ENCODE peak calls at places on chromosome 9, in eight cellular contexts. Y is fibroblast of pulmonary artery; A is activated CD8-positive, alpha-beta T cell treated with anti-CD3 and anti-CD28 coated beads, Interleukin-2, amount 10 ng/mL, durations not matched to agents 7 days and 5 days; V is NCI-H2171 treated with DMSO at 0.1 percent for 48 hours; G is stimulated activated CD4-positive, alpha-beta T cell treated with anti-CD3 and anti-CD28 coated beads, Interleukin-12 subunit alpha, Interleukin-12 subunit beta, amount 100 ng/mL, for 4 hours; J is IMR-90; Q is AG09309; R is GM03348. C is an unnamed sample.

GRCh38 chr9:137477778-137478612 is 18.9 kb upstream of the NSMF start:
- DNase-seq in Y (no peak), A (no peak), V (no peak), G (no peak), J (no peak), Q (no peak), R (no peak), C (no peak)

GRCh38 chr9:16825364-16825763 is 45.1 kb downstream of the BNC2 start:
- DNase-seq in Y (peak; percentile 31), A (no peak), V (no peak), G (no peak), J (peak; percentile 73), Q (peak; percentile 33), R (peak; percentile 29), C (no peak)

GRCh38 chr9:96320749-96321280 is 18.8 kb upstream of the HSD17B3 start:
- DNase-seq in Y (no peak), A (no peak), V (no peak), G (no peak), J (no peak), Q (no peak), R (no peak), C (no peak)

GRCh38 chr9:1207681-1208080 is 157.5 kb downstream of the DMRT2 start:
- DNase-seq in Y (peak; percentile 20), A (no peak), V (no peak), G (no peak), J (peak; percentile 66), Q (peak; percentile 84), R (peak; percentile 65), C (no peak)

GRCh38 chr9:132994410-132995120 is 16.1 kb downstream of the GFI1B start:
- DNase-seq in Y (peak; percentile 58), A (peak; percentile 45), V (no peak), G (no peak), J (peak; percentile 57), Q (no peak), R (peak; percentile 60), C (no peak)

GRCh38 chr9:129166962-129167557 is 11.0 kb downstream of the IER5L start:
- DNase-seq in Y (peak; percentile 73), A (peak; percentile 35), V (no peak), G (no peak), J (peak; percentile 80), Q (no peak), R (peak; percentile 94), C (no peak)

GRCh38 chr9:22141906-22142305 is 132.8 kb upstream of the CDKN2B start:
- DNase-seq in Y (peak; percentile 92), A (no peak), V (no peak), G (no peak), J (peak; percentile 18), Q (no peak), R (no peak), C (no peak)

GRCh38 chr9:38311382-38312270 is 80.9 kb upstream of the ALDH1B1 start:
- DNase-seq in Y (peak; percentile 9), A (no peak), V (no peak), G (no peak), J (no peak), Q (no peak), R (peak; percentile 31), C (no peak)

GRCh38 chr9:86642721-86643120 is 288.5 kb upstream of the TUT7 start:
- DNase-seq in Y (no peak), A (no peak), V (no peak), G (no peak), J (no peak), Q (no peak), R (no peak), C (no peak)

GRCh38 chr9:94150890-94151660 is 66.8 kb downstream of the PTPDC1 start:
- DNase-seq in Y (no peak), A (no peak), V (no peak), G (no peak), J (no peak), Q (no peak), R (peak; percentile 34), C (no peak)

GRCh38 chr9:130214921-130215320 is 42.7 kb downstream of the NCS1 start:
- DNase-seq in Y (no peak), A (no peak), V (peak; percentile 67), G (no peak), J (no peak), Q (no peak), R (no peak), C (no peak)

GRCh38 chr9:129714393-129715051 is 38.3 kb downstream of the PTGES start:
- DNase-seq in Y (no peak), A (no peak), V (no peak), G (no peak), J (no peak), Q (no peak), R (peak; percentile 68), C (no peak)

GRCh38 chr9:137776306-137776995 is 101.1 kb upstream of the CACNA1B start:
- DNase-seq in Y (no peak), A (no peak), V (no peak), G (no peak), J (no peak), Q (no peak), R (no peak), C (no peak)

GRCh38 chr9:124079176-124079925 is 67.8 kb downstream of the LHX2 start:
- DNase-seq in Y (peak; percentile 58), A (no peak), V (peak; percentile 95), G (no peak), J (peak; percentile 66), Q (no peak), R (peak; percentile 75), C (peak; percentile 48)

GRCh38 chr9:81600631-81601030 is 88.7 kb downstream of the TLE1 start:
- DNase-seq in Y (no peak), A (no peak), V (no peak), G (no peak), J (no peak), Q (no peak), R (no peak), C (no peak)

GRCh38 chr9:99023229-99023628 is 79.5 kb downstream of the COL15A1 start:
- DNase-seq in Y (no peak), A (no peak), V (no peak), G (no peak), J (no peak), Q (no peak), R (no peak), C (no peak)

GRCh38 chr9:33263936-33264472 is 504 bp downstream of the BAG1 start:
- DNase-seq in Y (no peak), A (peak; percentile 58), V (peak; percentile 3), G (peak; percentile 41), J (no peak), Q (no peak), R (peak; percentile 24), C (no peak)

GRCh38 chr9:107874591-107875374 is 385.2 kb upstream of the KLF4 start:
- DNase-seq in Y (no peak), A (no peak), V (no peak), G (no peak), J (no peak), Q (peak; percentile 52), R (no peak), C (no peak)

GRCh38 chr9:105901514-105902109 is 207.3 kb downstream of the TMEM38B start:
- DNase-seq in Y (peak; percentile 17), A (no peak), V (peak; percentile 64), G (no peak), J (peak; percentile 3), Q (no peak), R (peak; percentile 27), C (no peak)

GRCh38 chr9:113641100-113641885 is 177.8 kb downstream of the RGS3 start:
- DNase-seq in Y (no peak), A (no peak), V (peak; percentile 40), G (no peak), J (peak; percentile 52), Q (no peak), R (no peak), C (no peak)